ENCODE peak calls at places on chromosomes 12 and 14, in eight cellular contexts. O is stimulated activated naive B cell treated with anti-CD40 and anti-IgM and Interleukin-4, amounts not matched to agents 10 μg/mL and 1 μg/mL and 100 μg/mL, for 72 hours; X is T-cell; R is CD8-positive, alpha-beta T cell; P is NCI-H1092; W is T follicular helper cell; I is stomach; N is AG10803. J is an unnamed sample.

GRCh38 chr14:51323492-51323891 is 83.4 kb downstream of the TMX1 start:
- DNase-seq in I (no peak), X (no peak), N (no peak), W (no peak), O (no peak), P (no peak), R (no peak), J (no peak)

GRCh38 chr14:69077841-69078240 is 75.1 kb downstream of the DCAF5 start:
- DNase-seq in O (no peak), P (no peak), I (no peak), W (no peak), R (no peak), X (no peak), N (peak; percentile 90), J (no peak)

GRCh38 chr12:42859612-42860011 is 270.1 kb upstream of the PRICKLE1 start:
- DNase-seq in P (no peak), N (no peak), O (no peak), R (no peak), X (no peak), I (no peak), W (no peak), J (no peak)

GRCh38 chr12:45235087-45236025 is 19.5 kb downstream of the ANO6 start:
- DNase-seq in P (no peak), W (no peak), I (no peak), O (no peak), N (peak; percentile 78), X (no peak), R (no peak), J (peak; percentile 76)

GRCh38 chr12:133165776-133166175 is 15.5 kb upstream of the ZNF268 start:
- DNase-seq in W (no peak), O (no peak), X (no peak), R (no peak), I (no peak), P (no peak), N (no peak), J (no peak)

GRCh38 chr14:101007765-101008164 is 104.2 kb upstream of the RTL1 start:
- DNase-seq in N (no peak), W (no peak), R (no peak), P (no peak), X (no peak), I (no peak), O (no peak), J (no peak)

GRCh38 chr12:57726151-57726883 is 12.2 kb downstream of the AGAP2 start:
- DNase-seq in I (peak; percentile 74), N (peak; percentile 86), W (no peak), O (no peak), R (no peak), P (peak; percentile 66), X (no peak), J (peak; percentile 96)

GRCh38 chr14:26281280-26281998 is 316.4 kb downstream of the NOVA1 start:
- DNase-seq in I (no peak), R (no peak), P (peak; percentile 59), W (no peak), N (peak; percentile 91), O (no peak), X (no peak), J (peak; percentile 6)

GRCh38 chr12:29403991-29404390 is 23.0 kb upstream of the ERGIC2 start:
- DNase-seq in R (no peak), I (no peak), O (no peak), X (no peak), W (no peak), N (no peak), P (no peak), J (no peak)

GRCh38 chr14:60933920-60934655 is 46.8 kb downstream of the TRMT5 start:
- DNase-seq in N (no peak), R (no peak), P (no peak), W (no peak), O (no peak), X (no peak), I (no peak), J (peak; percentile 44)

GRCh38 chr12:93130371-93131049 is 201.4 kb upstream of the EEA1 start:
- DNase-seq in P (no peak), W (no peak), I (no peak), R (no peak), O (no peak), X (no peak), N (no peak), J (no peak)

GRCh38 chr14:29608861-29609260 is 318.8 kb downstream of the PRKD1 start:
- DNase-seq in O (no peak), N (no peak), I (no peak), W (no peak), P (no peak), X (no peak), R (no peak), J (no peak)

GRCh38 chr14:38209572-38210159 is 2.0 kb downstream of the SSTR1 start:
- DNase-seq in W (no peak), X (no peak), P (no peak), O (no peak), N (peak; percentile 40), R (no peak), I (peak; percentile 31), J (no peak)

GRCh38 chr12:70309348-70309747 is 56.7 kb upstream of the KCNMB4 start:
- DNase-seq in N (no peak), P (no peak), X (no peak), O (no peak), R (no peak), I (no peak), W (no peak), J (no peak)

GRCh38 chr12:131608740-131609665 is 101.9 kb upstream of the SFSWAP start:
- DNase-seq in R (peak; percentile 51), X (peak; percentile 49), W (peak; percentile 35), N (peak; percentile 62), I (peak; percentile 48), O (peak; percentile 47), P (peak; percentile 32), J (peak; percentile 57)

GRCh38 chr12:8956772-8957171 is 7.3 kb upstream of the M6PR start:
- DNase-seq in O (no peak), X (no peak), W (no peak), R (no peak), I (no peak), N (no peak), P (no peak), J (no peak)

GRCh38 chr14:106069786-106070185 is 543.4 kb downstream of the TMEM121 start:
- DNase-seq in N (no peak), R (no peak), O (no peak), W (no peak), I (no peak), P (no peak), X (no peak), J (no peak)

GRCh38 chr12:91853350-91854127 is 292.1 kb downstream of the BTG1 start:
- DNase-seq in N (no peak), P (no peak), I (no peak), O (no peak), W (no peak), X (no peak), R (no peak), J (no peak)

GRCh38 chr14:72731252-72732020 is 162.5 kb downstream of the DPF3 start:
- DNase-seq in R (no peak), O (no peak), P (no peak), N (no peak), W (no peak), I (no peak), X (no peak), J (no peak)

GRCh38 chr14:87960013-87960787 is 32.8 kb downstream of the GALC start:
- DNase-seq in R (no peak), I (no peak), X (peak; percentile 46), P (no peak), W (no peak), O (no peak), N (no peak), J (no peak)

GRCh38 chr12:109595321-109595902 is 21.8 kb downstream of the MVK start:
- DNase-seq in X (no peak), R (no peak), N (no peak), W (no peak), P (no peak), I (no peak), O (no peak), J (no peak)

GRCh38 chr14:80554139-80554538 is 342.8 kb upstream of the DIO2 start:
- DNase-seq in P (no peak), O (no peak), N (no peak), W (no peak), R (no peak), X (no peak), I (no peak), J (no peak)

GRCh38 chr12:88408828-88409227 is 171.4 kb downstream of the KITLG start:
- DNase-seq in N (no peak), W (no peak), P (no peak), X (no peak), O (no peak), I (no peak), R (no peak), J (no peak)

GRCh38 chr12:46891306-46891705 is 65.5 kb upstream of the SLC38A4 start:
- DNase-seq in P (no peak), N (peak; percentile 69), X (no peak), O (no peak), W (no peak), R (no peak), I (no peak), J (no peak)

GRCh38 chr12:92596388-92596787 is 106.4 kb upstream of the PLEKHG7 start:
- DNase-seq in W (no peak), I (no peak), O (no peak), P (no peak), X (no peak), N (no peak), R (no peak), J (no peak)

GRCh38 chr12:2169964-2170363 is 117.2 kb downstream of the CACNA1C start:
- DNase-seq in R (no peak), O (no peak), W (no peak), X (no peak), I (no peak), P (no peak), N (peak; percentile 64), J (no peak)

GRCh38 chr12:132517740-132518100 is 27.8 kb downstream of the FBRSL1 start:
- DNase-seq in I (no peak), R (no peak), W (no peak), O (no peak), N (no peak), P (no peak), X (no peak), J (no peak)

GRCh38 chr14:92726135-92726932 is 22.1 kb downstream of the LGMN start:
- DNase-seq in N (peak; percentile 76), R (no peak), I (peak; percentile 82), X (no peak), O (no peak), P (no peak), W (no peak), J (peak; percentile 93)

GRCh38 chr12:104699489-104700194 is 242.9 kb downstream of the CHST11 start:
- DNase-seq in I (no peak), X (no peak), N (peak; percentile 50), O (peak; percentile 20), P (no peak), R (no peak), W (no peak), J (no peak)

GRCh38 chr14:21985081-21985480 is 311.5 kb upstream of the OR4E1 start:
- DNase-seq in X (no peak), R (no peak), P (no peak), I (no peak), W (no peak), N (no peak), O (no peak), J (no peak)

GRCh38 chr14:23281247-23281646 is 4.7 kb downstream of the HOMEZ start:
- DNase-seq in I (no peak), X (no peak), N (no peak), P (no peak), R (no peak), O (no peak), W (no peak), J (no peak)

GRCh38 chr12:25992026-25992782 is 33.7 kb downstream of the RASSF8 start:
- DNase-seq in O (no peak), I (no peak), P (no peak), W (no peak), N (no peak), X (no peak), R (no peak), J (no peak)

GRCh38 chr14:24259282-24260025 is 3.5 kb downstream of the TGM1 start:
- DNase-seq in R (no peak), O (no peak), N (peak; percentile 75), I (no peak), P (no peak), X (no peak), W (no peak), J (peak; percentile 40)

GRCh38 chr12:78191611-78192010 is 360.9 kb downstream of the NAV3 start:
- DNase-seq in O (no peak), N (no peak), P (no peak), I (no peak), X (no peak), R (no peak), W (no peak), J (no peak)

J was measured in LoVo.